ENCODE peak calls at places on chromosomes 3 and 15, in six cellular contexts. One of them, this sample, is unnamed.

GRCh38 chr15:85597155-85597815 is 197.4 kb downstream of the KLHL25 start:
- DNase-seq in BE2C: no peak
- DNase-seq in cardiac septum: no peak
- DNase-seq in glutamatergic neuron: no peak
- DNase-seq in retinal pigment epithelial cell: no peak
- DNase-seq in stimulated activated CD8-positive, alpha-beta memory T cell treated with anti-CD3 and anti-CD28 coated beads, Interleukin-7, amount 100 ng/mL, for 1 hour: no peak
- DNase-seq in this sample: no peak

GRCh38 chr3:126104028-126104635 is 20.2 kb upstream of the SLC41A3 start:
- DNase-seq in BE2C: no peak
- DNase-seq in cardiac septum: peak
- DNase-seq in glutamatergic neuron: no peak
- DNase-seq in retinal pigment epithelial cell: no peak
- DNase-seq in stimulated activated CD8-positive, alpha-beta memory T cell treated with anti-CD3 and anti-CD28 coated beads, Interleukin-7, amount 100 ng/mL, for 1 hour: no peak
- DNase-seq in this sample: peak

GRCh38 chr15:60477991-60478632 is 830 bp downstream of the ICE2 start:
- DNase-seq in BE2C: no peak
- DNase-seq in cardiac septum: no peak
- DNase-seq in glutamatergic neuron: no peak
- DNase-seq in retinal pigment epithelial cell: no peak
- DNase-seq in stimulated activated CD8-positive, alpha-beta memory T cell treated with anti-CD3 and anti-CD28 coated beads, Interleukin-7, amount 100 ng/mL, for 1 hour: no peak
- DNase-seq in this sample: no peak

GRCh38 chr3:33139996-33140395 is 26.2 kb downstream of the CRTAP start:
- DNase-seq in BE2C: no peak
- DNase-seq in cardiac septum: no peak
- DNase-seq in glutamatergic neuron: no peak
- DNase-seq in retinal pigment epithelial cell: peak
- DNase-seq in stimulated activated CD8-positive, alpha-beta memory T cell treated with anti-CD3 and anti-CD28 coated beads, Interleukin-7, amount 100 ng/mL, for 1 hour: no peak
- DNase-seq in this sample: no peak

GRCh38 chr15:42059661-42060476 is 34.5 kb downstream of the PLA2G4D start:
- DNase-seq in BE2C: peak
- DNase-seq in cardiac septum: peak
- DNase-seq in glutamatergic neuron: peak
- DNase-seq in retinal pigment epithelial cell: no peak
- DNase-seq in stimulated activated CD8-positive, alpha-beta memory T cell treated with anti-CD3 and anti-CD28 coated beads, Interleukin-7, amount 100 ng/mL, for 1 hour: peak
- DNase-seq in this sample: peak

GRCh38 chr3:43455233-43455632 is 166.6 kb downstream of the ANO10 start:
- DNase-seq in BE2C: no peak
- DNase-seq in cardiac septum: no peak
- DNase-seq in glutamatergic neuron: no peak
- DNase-seq in retinal pigment epithelial cell: peak
- DNase-seq in stimulated activated CD8-positive, alpha-beta memory T cell treated with anti-CD3 and anti-CD28 coated beads, Interleukin-7, amount 100 ng/mL, for 1 hour: no peak
- DNase-seq in this sample: no peak

GRCh38 chr3:186759231-186759930 is 24.0 kb upstream of the EIF4A2 start:
- DNase-seq in BE2C: no peak
- DNase-seq in cardiac septum: no peak
- DNase-seq in glutamatergic neuron: no peak
- DNase-seq in retinal pigment epithelial cell: no peak
- DNase-seq in stimulated activated CD8-positive, alpha-beta memory T cell treated with anti-CD3 and anti-CD28 coated beads, Interleukin-7, amount 100 ng/mL, for 1 hour: no peak
- DNase-seq in this sample: no peak

GRCh38 chr3:45617430-45618080 is 23.0 kb downstream of the LIMD1 start:
- DNase-seq in BE2C: no peak
- DNase-seq in cardiac septum: no peak
- DNase-seq in glutamatergic neuron: no peak
- DNase-seq in retinal pigment epithelial cell: no peak
- DNase-seq in stimulated activated CD8-positive, alpha-beta memory T cell treated with anti-CD3 and anti-CD28 coated beads, Interleukin-7, amount 100 ng/mL, for 1 hour: no peak
- DNase-seq in this sample: no peak

GRCh38 chr15:39130556-39131379 is 450.1 kb upstream of the THBS1 start:
- DNase-seq in BE2C: no peak
- DNase-seq in cardiac septum: no peak
- DNase-seq in glutamatergic neuron: no peak
- DNase-seq in retinal pigment epithelial cell: no peak
- DNase-seq in stimulated activated CD8-positive, alpha-beta memory T cell treated with anti-CD3 and anti-CD28 coated beads, Interleukin-7, amount 100 ng/mL, for 1 hour: no peak
- DNase-seq in this sample: no peak

GRCh38 chr3:126811530-126811929 is 107.5 kb downstream of the CHCHD6 start:
- DNase-seq in BE2C: no peak
- DNase-seq in cardiac septum: no peak
- DNase-seq in glutamatergic neuron: no peak
- DNase-seq in retinal pigment epithelial cell: no peak
- DNase-seq in stimulated activated CD8-positive, alpha-beta memory T cell treated with anti-CD3 and anti-CD28 coated beads, Interleukin-7, amount 100 ng/mL, for 1 hour: no peak
- DNase-seq in this sample: no peak

GRCh38 chr3:112671930-112672715 is 31.2 kb upstream of the CCDC80 start:
- DNase-seq in BE2C: no peak
- DNase-seq in cardiac septum: no peak
- DNase-seq in glutamatergic neuron: no peak
- DNase-seq in retinal pigment epithelial cell: peak
- DNase-seq in stimulated activated CD8-positive, alpha-beta memory T cell treated with anti-CD3 and anti-CD28 coated beads, Interleukin-7, amount 100 ng/mL, for 1 hour: no peak
- DNase-seq in this sample: no peak

GRCh38 chr15:33278816-33279612 is 31.8 kb upstream of the RYR3 start:
- DNase-seq in BE2C: peak
- DNase-seq in cardiac septum: no peak
- DNase-seq in glutamatergic neuron: no peak
- DNase-seq in retinal pigment epithelial cell: peak
- DNase-seq in stimulated activated CD8-positive, alpha-beta memory T cell treated with anti-CD3 and anti-CD28 coated beads, Interleukin-7, amount 100 ng/mL, for 1 hour: no peak
- DNase-seq in this sample: no peak

GRCh38 chr15:80844011-80844732 is 65.0 kb downstream of the CEMIP start:
- DNase-seq in BE2C: no peak
- DNase-seq in cardiac septum: no peak
- DNase-seq in glutamatergic neuron: no peak
- DNase-seq in retinal pigment epithelial cell: no peak
- DNase-seq in stimulated activated CD8-positive, alpha-beta memory T cell treated with anti-CD3 and anti-CD28 coated beads, Interleukin-7, amount 100 ng/mL, for 1 hour: no peak
- DNase-seq in this sample: no peak

GRCh38 chr3:140086642-140087041 is 151.7 kb downstream of the CLSTN2 start:
- DNase-seq in BE2C: no peak
- DNase-seq in cardiac septum: no peak
- DNase-seq in glutamatergic neuron: no peak
- DNase-seq in retinal pigment epithelial cell: no peak
- DNase-seq in stimulated activated CD8-positive, alpha-beta memory T cell treated with anti-CD3 and anti-CD28 coated beads, Interleukin-7, amount 100 ng/mL, for 1 hour: no peak
- DNase-seq in this sample: no peak

GRCh38 chr3:153295906-153296305 is 133.9 kb downstream of the RAP2B start:
- DNase-seq in BE2C: no peak
- DNase-seq in cardiac septum: no peak
- DNase-seq in glutamatergic neuron: no peak
- DNase-seq in retinal pigment epithelial cell: no peak
- DNase-seq in stimulated activated CD8-positive, alpha-beta memory T cell treated with anti-CD3 and anti-CD28 coated beads, Interleukin-7, amount 100 ng/mL, for 1 hour: no peak
- DNase-seq in this sample: no peak

GRCh38 chr15:65824031-65824743 is 32.1 kb upstream of the DENND4A start:
- DNase-seq in BE2C: peak
- DNase-seq in cardiac septum: no peak
- DNase-seq in glutamatergic neuron: peak
- DNase-seq in retinal pigment epithelial cell: no peak
- DNase-seq in stimulated activated CD8-positive, alpha-beta memory T cell treated with anti-CD3 and anti-CD28 coated beads, Interleukin-7, amount 100 ng/mL, for 1 hour: no peak
- DNase-seq in this sample: no peak

GRCh38 chr3:43742935-43743334 is 52.2 kb downstream of the ABHD5 start:
- DNase-seq in BE2C: no peak
- DNase-seq in cardiac septum: no peak
- DNase-seq in glutamatergic neuron: no peak
- DNase-seq in retinal pigment epithelial cell: no peak
- DNase-seq in stimulated activated CD8-positive, alpha-beta memory T cell treated with anti-CD3 and anti-CD28 coated beads, Interleukin-7, amount 100 ng/mL, for 1 hour: no peak
- DNase-seq in this sample: no peak

GRCh38 chr15:95958417-95958816 is 372.1 kb upstream of the NR2F2 start:
- DNase-seq in BE2C: no peak
- DNase-seq in cardiac septum: no peak
- DNase-seq in glutamatergic neuron: no peak
- DNase-seq in retinal pigment epithelial cell: no peak
- DNase-seq in stimulated activated CD8-positive, alpha-beta memory T cell treated with anti-CD3 and anti-CD28 coated beads, Interleukin-7, amount 100 ng/mL, for 1 hour: no peak
- DNase-seq in this sample: no peak

GRCh38 chr3:189967254-189967865 is 153.3 kb downstream of the P3H2 start:
- DNase-seq in BE2C: peak
- DNase-seq in cardiac septum: no peak
- DNase-seq in glutamatergic neuron: no peak
- DNase-seq in retinal pigment epithelial cell: no peak
- DNase-seq in stimulated activated CD8-positive, alpha-beta memory T cell treated with anti-CD3 and anti-CD28 coated beads, Interleukin-7, amount 100 ng/mL, for 1 hour: no peak
- DNase-seq in this sample: no peak

GRCh38 chr15:50148362-50148963 is 29.4 kb upstream of the ATP8B4 start:
- DNase-seq in BE2C: peak
- DNase-seq in cardiac septum: no peak
- DNase-seq in glutamatergic neuron: peak
- DNase-seq in retinal pigment epithelial cell: peak
- DNase-seq in stimulated activated CD8-positive, alpha-beta memory T cell treated with anti-CD3 and anti-CD28 coated beads, Interleukin-7, amount 100 ng/mL, for 1 hour: no peak
- DNase-seq in this sample: no peak

GRCh38 chr15:64351265-64351664 is 4.7 kb downstream of the CSNK1G1 start:
- DNase-seq in BE2C: no peak
- DNase-seq in cardiac septum: no peak
- DNase-seq in glutamatergic neuron: no peak
- DNase-seq in retinal pigment epithelial cell: no peak
- DNase-seq in stimulated activated CD8-positive, alpha-beta memory T cell treated with anti-CD3 and anti-CD28 coated beads, Interleukin-7, amount 100 ng/mL, for 1 hour: no peak
- DNase-seq in this sample: no peak

GRCh38 chr3:113070226-113071220 is 79.7 kb downstream of the GTPBP8 start:
- DNase-seq in BE2C: no peak
- DNase-seq in cardiac septum: no peak
- DNase-seq in glutamatergic neuron: no peak
- DNase-seq in retinal pigment epithelial cell: no peak
- DNase-seq in stimulated activated CD8-positive, alpha-beta memory T cell treated with anti-CD3 and anti-CD28 coated beads, Interleukin-7, amount 100 ng/mL, for 1 hour: no peak
- DNase-seq in this sample: no peak

GRCh38 chr3:197802505-197803459 is 11.7 kb downstream of the LRCH3 start:
- DNase-seq in BE2C: no peak
- DNase-seq in cardiac septum: no peak
- DNase-seq in glutamatergic neuron: no peak
- DNase-seq in retinal pigment epithelial cell: no peak
- DNase-seq in stimulated activated CD8-positive, alpha-beta memory T cell treated with anti-CD3 and anti-CD28 coated beads, Interleukin-7, amount 100 ng/mL, for 1 hour: no peak
- DNase-seq in this sample: no peak

GRCh38 chr3:16148783-16149182 is 25.7 kb upstream of the GALNT15 start:
- DNase-seq in BE2C: no peak
- DNase-seq in cardiac septum: peak
- DNase-seq in glutamatergic neuron: no peak
- DNase-seq in retinal pigment epithelial cell: peak
- DNase-seq in stimulated activated CD8-positive, alpha-beta memory T cell treated with anti-CD3 and anti-CD28 coated beads, Interleukin-7, amount 100 ng/mL, for 1 hour: no peak
- DNase-seq in this sample: peak

GRCh38 chr15:79970921-79971434 is at the start of gene BCL2A1:
- DNase-seq in BE2C: no peak
- DNase-seq in cardiac septum: no peak
- DNase-seq in glutamatergic neuron: no peak
- DNase-seq in retinal pigment epithelial cell: no peak
- DNase-seq in stimulated activated CD8-positive, alpha-beta memory T cell treated with anti-CD3 and anti-CD28 coated beads, Interleukin-7, amount 100 ng/mL, for 1 hour: peak
- DNase-seq in this sample: no peak

GRCh38 chr3:78148986-78149717 is 1109.3 kb downstream of the ROBO2 start:
- DNase-seq in BE2C: no peak
- DNase-seq in cardiac septum: no peak
- DNase-seq in glutamatergic neuron: no peak
- DNase-seq in retinal pigment epithelial cell: no peak
- DNase-seq in stimulated activated CD8-positive, alpha-beta memory T cell treated with anti-CD3 and anti-CD28 coated beads, Interleukin-7, amount 100 ng/mL, for 1 hour: no peak
- DNase-seq in this sample: no peak

GRCh38 chr15:98581715-98582114 is 66.6 kb upstream of the IGF1R start:
- DNase-seq in BE2C: no peak
- DNase-seq in cardiac septum: no peak
- DNase-seq in glutamatergic neuron: no peak
- DNase-seq in retinal pigment epithelial cell: no peak
- DNase-seq in stimulated activated CD8-positive, alpha-beta memory T cell treated with anti-CD3 and anti-CD28 coated beads, Interleukin-7, amount 100 ng/mL, for 1 hour: no peak
- DNase-seq in this sample: no peak

GRCh38 chr15:46502668-46503067 is 867.8 kb downstream of the SQOR start:
- DNase-seq in BE2C: no peak
- DNase-seq in cardiac septum: no peak
- DNase-seq in glutamatergic neuron: no peak
- DNase-seq in retinal pigment epithelial cell: no peak
- DNase-seq in stimulated activated CD8-positive, alpha-beta memory T cell treated with anti-CD3 and anti-CD28 coated beads, Interleukin-7, amount 100 ng/mL, for 1 hour: no peak
- DNase-seq in this sample: no peak

GRCh38 chr3:12471228-12471627 is 13.1 kb upstream of the TSEN2 start:
- DNase-seq in BE2C: no peak
- DNase-seq in cardiac septum: no peak
- DNase-seq in glutamatergic neuron: no peak
- DNase-seq in retinal pigment epithelial cell: no peak
- DNase-seq in stimulated activated CD8-positive, alpha-beta memory T cell treated with anti-CD3 and anti-CD28 coated beads, Interleukin-7, amount 100 ng/mL, for 1 hour: no peak
- DNase-seq in this sample: no peak

GRCh38 chr15:87365221-87365620 is 891.3 kb downstream of the NTRK3 start:
- DNase-seq in BE2C: no peak
- DNase-seq in cardiac septum: no peak
- DNase-seq in glutamatergic neuron: no peak
- DNase-seq in retinal pigment epithelial cell: no peak
- DNase-seq in stimulated activated CD8-positive, alpha-beta memory T cell treated with anti-CD3 and anti-CD28 coated beads, Interleukin-7, amount 100 ng/mL, for 1 hour: no peak
- DNase-seq in this sample: no peak

GRCh38 chr15:91338763-91339162 is 238.7 kb downstream of the SV2B start:
- DNase-seq in BE2C: no peak
- DNase-seq in cardiac septum: no peak
- DNase-seq in glutamatergic neuron: no peak
- DNase-seq in retinal pigment epithelial cell: peak
- DNase-seq in stimulated activated CD8-positive, alpha-beta memory T cell treated with anti-CD3 and anti-CD28 coated beads, Interleukin-7, amount 100 ng/mL, for 1 hour: no peak
- DNase-seq in this sample: no peak